ENCODE peak calls at places on chromosomes 3 and 15, in six cellular contexts. N, D, Z, J, G and Q are unnamed samples.

GRCh38 chr15:75695206-75695605 is 17.4 kb downstream of the CSPG4 start:
- DNase-seq in N (no peak), D (no peak), Z (no peak), J (no peak), G (peak), Q (no peak)

GRCh38 chr15:67188551-67189218 is 65.8 kb downstream of the AAGAB start:
- DNase-seq in N (no peak), D (peak), Z (peak), J (no peak), G (peak), Q (no peak)

GRCh38 chr3:73622135-73622534 is 2.6 kb downstream of the PDZRN3 start:
- DNase-seq in N (no peak), D (peak), Z (peak), J (no peak), G (peak), Q (no peak)

GRCh38 chr3:49842843-49843242 is 13.5 kb downstream of the TRAIP start:
- DNase-seq in N (no peak), D (no peak), Z (no peak), J (no peak), G (peak), Q (no peak)

GRCh38 chr3:150911780-150912179 is 6.5 kb upstream of the MINDY4B start:
- DNase-seq in N (no peak), D (no peak), Z (no peak), J (no peak), G (no peak), Q (no peak)

GRCh38 chr15:67093146-67093874 is 27.9 kb downstream of the SMAD3 start:
- DNase-seq in N (no peak), D (no peak), Z (no peak), J (peak), G (no peak), Q (no peak)

GRCh38 chr3:7015683-7016440 is 154.9 kb downstream of the GRM7 start:
- DNase-seq in N (no peak), D (no peak), Z (no peak), J (no peak), G (no peak), Q (no peak)

GRCh38 chr3:66592927-66593625 is 92.3 kb upstream of the LRIG1 start:
- DNase-seq in N (no peak), D (no peak), Z (peak), J (no peak), G (peak), Q (peak)

GRCh38 chr3:8610961-8611360 is 33.6 kb downstream of the SSUH2 start:
- DNase-seq in N (no peak), D (no peak), Z (no peak), J (no peak), G (no peak), Q (no peak)